ENCODE peak calls at places on chromosomes 13 and 19, in seven cellular contexts. H is DND-41, P is T-cell, W is psoas muscle, L is T-helper 2 cell, O is DMS153, I is NCI-H82. D is an unnamed sample.

GRCh38 chr19:5294403-5295160 is 46.0 kb downstream of the PTPRS start:
- DNase-seq in H (no peak), P (no peak), W (peak), L (no peak), O (no peak), I (no peak), D (no peak)

GRCh38 chr13:35378939-35379338 is 97.5 kb downstream of the MAB21L1 start:
- DNase-seq in H (no peak), P (no peak), W (no peak), L (no peak), O (no peak), I (no peak), D (no peak)

GRCh38 chr13:21749410-21749809 is 78.5 kb downstream of the FGF9 start:
- DNase-seq in H (no peak), P (no peak), W (no peak), L (no peak), O (no peak), I (no peak), D (no peak)

GRCh38 chr19:9808855-9809646 is 9.8 kb downstream of the FBXL12 start:
- DNase-seq in H (peak), P (peak), W (no peak), L (peak), O (no peak), I (no peak), D (no peak)

GRCh38 chr13:59906413-59907027 is 257.2 kb downstream of the DIAPH3 start:
- DNase-seq in H (no peak), P (no peak), W (no peak), L (no peak), O (no peak), I (peak), D (no peak)

GRCh38 chr19:53977991-53978731 is 13.3 kb upstream of the CACNG6 start:
- DNase-seq in H (peak), P (peak), W (peak), L (peak), O (no peak), I (no peak), D (no peak)

GRCh38 chr19:14090509-14091085 is at the start of gene SAMD1:
- DNase-seq in H (peak), P (peak), W (peak), L (peak), O (no peak), I (peak), D (peak)

GRCh38 chr13:50626031-50626643 is 217.4 kb downstream of the DLEU7 start:
- DNase-seq in H (no peak), P (no peak), W (no peak), L (no peak), O (no peak), I (no peak), D (no peak)

GRCh38 chr13:41631296-41631965 is 174.1 kb downstream of the RGCC start:
- DNase-seq in H (no peak), P (no peak), W (no peak), L (no peak), O (no peak), I (peak), D (no peak)

GRCh38 chr13:112113355-112113754 is 46.4 kb downstream of the SOX1 start:
- DNase-seq in H (no peak), P (no peak), W (no peak), L (no peak), O (peak), I (no peak), D (peak)

GRCh38 chr19:38441660-38442348 is 8.3 kb downstream of the RYR1 start:
- DNase-seq in H (no peak), P (no peak), W (no peak), L (no peak), O (no peak), I (peak), D (no peak)

GRCh38 chr19:10908380-10908960 is 20.0 kb downstream of the YIPF2 start:
- DNase-seq in H (no peak), P (no peak), W (no peak), L (no peak), O (no peak), I (no peak), D (no peak)

GRCh38 chr13:110251227-110251791 is 55.6 kb downstream of the COL4A1 start:
- DNase-seq in H (no peak), P (no peak), W (peak), L (no peak), O (no peak), I (no peak), D (no peak)

GRCh38 chr13:71866173-71867091 is 572 bp downstream of the DACH1 start:
- DNase-seq in H (peak), P (no peak), W (peak), L (no peak), O (peak), I (peak), D (peak)

D was measured in NCI-H1417.